ENCODE peak calls at places on chromosomes 1 and 21, in seven cellular contexts. B, O, U, Q, D, J and P are unnamed samples.
A peak's percentile ranks its signal among the peaks of the same experiment; 100 is the strongest.

GRCh38 chr1:186076006-186076405 is 299.0 kb downstream of the TPR start:
- DNase-seq in B (no peak), O (no peak), U (no peak), Q (peak; percentile 7), D (no peak), J (no peak), P (no peak)

GRCh38 chr1:116154536-116154935 is 43.3 kb downstream of the MAB21L3 start:
- DNase-seq in B (no peak), O (no peak), U (no peak), Q (no peak), D (no peak), J (no peak), P (no peak)

GRCh38 chr1:151012684-151013471 is 4.6 kb downstream of the PRUNE1 start:
- DNase-seq in B (no peak), O (no peak), U (no peak), Q (no peak), D (no peak), J (no peak), P (no peak)

GRCh38 chr21:27213328-27213727 is 246.4 kb upstream of the ADAMTS5 start:
- DNase-seq in B (no peak), O (no peak), U (no peak), Q (peak; percentile 36), D (no peak), J (no peak), P (no peak)

GRCh38 chr21:28427356-28428022 is 565.2 kb downstream of the LTN1 start:
- DNase-seq in B (no peak), O (no peak), U (no peak), Q (peak; percentile 67), D (no peak), J (no peak), P (no peak)

GRCh38 chr1:24664507-24665033 is 21.5 kb downstream of the SRRM1 start:
- DNase-seq in B (no peak), O (no peak), U (no peak), Q (no peak), D (no peak), J (no peak), P (no peak)

GRCh38 chr1:78053498-78053897 is 7.7 kb downstream of the GIPC2 start:
- DNase-seq in B (no peak), O (no peak), U (no peak), Q (no peak), D (no peak), J (no peak), P (no peak)

GRCh38 chr21:16116067-16116466 is 386.3 kb downstream of the USP25 start:
- DNase-seq in B (no peak), O (no peak), U (no peak), Q (no peak), D (no peak), J (no peak), P (no peak)

GRCh38 chr1:99003911-99004269 is 771 bp downstream of the PLPPR5 start:
- DNase-seq in B (no peak), O (no peak), U (peak; percentile 80), Q (no peak), D (no peak), J (no peak), P (no peak)

GRCh38 chr1:85451236-85451830 is 13.6 kb downstream of the DDAH1 start:
- DNase-seq in B (no peak), O (no peak), U (no peak), Q (no peak), D (no peak), J (no peak), P (no peak)

GRCh38 chr1:217135569-217135915 is 412.3 kb upstream of the ESRRG start:
- DNase-seq in B (no peak), O (no peak), U (no peak), Q (peak; percentile 5), D (no peak), J (no peak), P (no peak)

GRCh38 chr1:93446837-93447451 is 974 bp upstream of the FNBP1L start:
- DNase-seq in B (peak; percentile 43), O (no peak), U (peak; percentile 85), Q (no peak), D (peak; percentile 79), J (peak; percentile 68), P (no peak)

GRCh38 chr1:44775930-44776748 is 799 bp downstream of the RPS8 start:
- DNase-seq in B (no peak), O (no peak), U (no peak), Q (no peak), D (no peak), J (peak; percentile 58), P (no peak)

GRCh38 chr1:44777547-44777946 is 2.2 kb downstream of the RPS8 start:
- DNase-seq in B (no peak), O (no peak), U (no peak), Q (no peak), D (no peak), J (no peak), P (no peak)

GRCh38 chr1:44777969-44778635 is 2.8 kb downstream of the RPS8 start:
- DNase-seq in B (no peak), O (no peak), U (no peak), Q (no peak), D (no peak), J (no peak), P (no peak)

GRCh38 chr1:44776749-44777068 is 1.4 kb downstream of the RPS8 start:
- DNase-seq in B (no peak), O (no peak), U (no peak), Q (no peak), D (no peak), J (no peak), P (no peak)

GRCh38 chr1:44775078-44775929 is at the start of gene RPS8:
- DNase-seq in B (peak; percentile 94), O (peak; percentile 96), U (peak; percentile 98), Q (peak; percentile 93), D (peak; percentile 94), J (peak; percentile 88), P (peak; percentile 63)
- TF ChIP-seq POLR2A in B (peak; percentile 97), O (peak; percentile 95), U (no peak), Q (peak; percentile 99), D (no peak), J (peak; percentile 100), P (peak; percentile 96)

GRCh38 chr1:201399018-201399351 is at the start of gene LAD1:
- DNase-seq in B (no peak), O (no peak), U (no peak), Q (no peak), D (no peak), J (no peak), P (no peak)

GRCh38 chr1:201395936-201396335 is 3.2 kb downstream of the LAD1 start:
- DNase-seq in B (no peak), O (no peak), U (no peak), Q (no peak), D (no peak), J (no peak), P (no peak)

GRCh38 chr1:201394596-201394995 is 4.5 kb downstream of the LAD1 start:
- DNase-seq in B (no peak), O (no peak), U (no peak), Q (no peak), D (no peak), J (no peak), P (no peak)

GRCh38 chr1:201397675-201398074 is 1.4 kb downstream of the LAD1 start:
- DNase-seq in B (no peak), O (no peak), U (no peak), Q (peak; percentile 19), D (peak; percentile 46), J (no peak), P (no peak)

DNA sequence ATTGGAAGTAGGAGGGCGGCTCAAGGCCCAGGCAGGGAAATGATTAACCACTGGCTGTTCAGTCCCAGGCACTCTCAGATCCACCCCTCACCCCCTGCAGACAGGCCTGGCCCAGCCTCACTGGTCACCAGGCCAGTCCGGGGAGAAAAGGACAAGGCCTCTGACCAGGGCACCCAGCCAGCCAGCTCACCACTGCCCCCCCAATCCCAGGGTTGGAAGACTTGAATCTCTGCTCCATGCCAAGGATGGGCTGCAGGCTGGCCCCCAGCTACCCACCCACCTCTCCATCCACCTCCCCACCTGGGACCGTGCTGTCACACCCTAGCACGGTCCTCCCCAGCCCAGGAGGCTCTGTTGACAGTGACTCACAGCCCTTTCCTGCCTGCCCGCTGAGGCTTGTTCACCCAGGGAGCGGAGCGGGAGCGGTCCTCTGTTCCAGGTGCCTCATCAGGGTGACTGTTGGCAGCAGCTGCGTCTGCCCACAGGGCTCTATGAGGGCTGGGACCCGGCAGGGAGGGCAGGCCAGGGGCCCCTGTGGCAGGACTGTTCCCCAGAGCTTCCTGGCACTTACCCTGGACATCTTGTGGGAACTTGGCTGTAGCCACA is 2.2 kb downstream of the LAD1 start:
- DNase-seq in B (no peak), O (no peak), U (no peak), Q (no peak), D (peak; percentile 87), J (no peak), P (peak; percentile 60)
- TF ChIP-seq POLR2A in B (no peak), O (no peak), U (no peak), Q (no peak), D (no peak), J (no peak), P (no peak)

GRCh38 chr1:26692793-26693490 is 2.9 kb upstream of the ARID1A start:
- DNase-seq in B (peak; percentile 88), O (peak; percentile 96), U (peak; percentile 98), Q (peak; percentile 99), D (peak; percentile 94), J (peak; percentile 85), P (peak; percentile 70)
- TF ChIP-seq POLR2A in B (peak; percentile 68), O (no peak), U (no peak), Q (peak; percentile 58), D (no peak), J (peak; percentile 73), P (no peak)

DNA sequence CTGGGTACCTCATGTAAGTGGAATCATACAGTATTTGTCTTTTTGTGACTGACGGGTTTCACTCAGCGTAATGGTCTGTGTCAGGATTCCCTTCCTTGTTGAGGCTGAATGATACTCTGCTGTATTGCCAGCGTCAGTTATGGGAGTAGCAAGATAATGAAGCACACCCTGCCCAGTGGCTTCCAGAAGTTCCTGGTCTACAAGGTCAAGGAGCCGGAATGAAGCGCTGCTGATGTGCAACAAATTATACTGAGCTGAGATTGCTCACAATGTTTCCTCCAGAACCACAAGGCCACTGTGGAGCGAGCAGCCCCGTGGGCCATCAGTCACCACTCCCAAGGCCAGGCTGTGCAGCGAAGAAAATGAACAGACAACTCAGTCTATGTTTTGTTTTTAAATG is 24.0 kb upstream of the TDRD10 start:
- DNase-seq in B (peak; percentile 33), O (no peak), U (peak; percentile 49), Q (no peak), D (no peak), J (no peak), P (no peak)
- TF ChIP-seq POLR2A in B (no peak), O (no peak), U (no peak), Q (no peak), D (no peak), J (no peak), P (no peak)

GRCh38 chr1:227788279-227789041 is 27.0 kb upstream of the PRSS38 start:
- DNase-seq in B (peak; percentile 81), O (no peak), U (peak; percentile 94), Q (no peak), D (peak; percentile 43), J (no peak), P (peak; percentile 67)
- TF ChIP-seq POLR2A in B (no peak), O (peak; percentile 51), U (no peak), Q (no peak), D (no peak), J (no peak), P (peak; percentile 25)